ENCODE peak calls at places on chromosomes 11 and 22, in four cellular contexts. O, H, N and G are unnamed samples.

GRCh38 chr11:290621-291231 is 1.8 kb downstream of the PGGHG start:
- DNase-seq in N (peak), H (no peak), O (no peak), G (no peak)

GRCh38 chr22:39173787-39174497 is 21.5 kb upstream of the CBX7 start:
- DNase-seq in H (no peak), O (no peak), N (no peak), G (peak)

GRCh38 chr11:70298243-70298915 is 27.9 kb downstream of the PPFIA1 start:
- DNase-seq in H (no peak), N (no peak), O (no peak), G (no peak)

GRCh38 chr11:17558916-17559315 is 11.9 kb downstream of the OTOG start:
- DNase-seq in O (no peak), H (no peak), N (no peak), G (no peak)

GRCh38 chr11:63710476-63711217 is 29.3 kb downstream of the RTN3 start:
- DNase-seq in H (no peak), O (no peak), N (no peak), G (no peak)

GRCh38 chr11:115760921-115761320 is 256.7 kb upstream of the CADM1 start:
- DNase-seq in N (no peak), O (no peak), H (no peak), G (no peak)

GRCh38 chr22:21643533-21644357 is 1.6 kb downstream of the SDF2L1 start:
- DNase-seq in H (no peak), N (no peak), O (no peak), G (no peak)

GRCh38 chr11:46260161-46260560 is 17.3 kb upstream of the CREB3L1 start:
- DNase-seq in N (no peak), O (no peak), H (no peak), G (no peak)

GRCh38 chr11:68302256-68303054 is 9.9 kb upstream of the LRP5 start:
- DNase-seq in N (no peak), H (no peak), O (no peak), G (no peak)

GRCh38 chr22:19525116-19525660 is 978 bp upstream of the CLDN5 start:
- DNase-seq in O (no peak), H (no peak), N (no peak), G (no peak)

GRCh38 chr22:36796629-36797175 is 20.1 kb downstream of the PVALB start:
- DNase-seq in H (peak), N (no peak), O (no peak), G (no peak)

GRCh38 chr11:59204736-59205135 is 8.0 kb downstream of the MPEG1 start:
- DNase-seq in H (no peak), O (no peak), N (no peak), G (no peak)

GRCh38 chr11:68549789-68550484 is 89.4 kb downstream of the PPP6R3 start:
- DNase-seq in O (no peak), N (no peak), H (no peak), G (no peak)

GRCh38 chr11:70359806-70360205 is 38.5 kb upstream of the CTTN start:
- DNase-seq in O (no peak), N (no peak), H (no peak), G (no peak)

GRCh38 chr22:27867114-27867957 is 51.7 kb downstream of the PITPNB start:
- DNase-seq in O (no peak), H (no peak), N (no peak), G (no peak)

GRCh38 chr11:43987384-43988039 is 45.1 kb downstream of the C11orf96 start:
- DNase-seq in O (peak), H (no peak), N (no peak), G (no peak)

GRCh38 chr11:111836766-111837165 is 34.6 kb downstream of the ALG9 start:
- DNase-seq in N (no peak), O (no peak), H (no peak), G (no peak)

GRCh38 chr22:36022162-36022561 is 6.5 kb downstream of the RBFOX2 start:
- DNase-seq in H (no peak), N (no peak), O (no peak), G (no peak)

GRCh38 chr11:4025248-4025956 is 69.2 kb upstream of the RRM1 start:
- DNase-seq in O (no peak), H (no peak), N (no peak), G (no peak)

GRCh38 chr11:72223615-72224586 is 666 bp upstream of the INPPL1 start:
- DNase-seq in O (peak), H (peak), N (peak), G (peak)

GRCh38 chr11:28858076-28858475 is 749.9 kb downstream of the METTL15 start:
- DNase-seq in O (no peak), N (no peak), H (no peak), G (no peak)

GRCh38 chr11:72705442-72706365 is 31.5 kb upstream of the PDE2A start:
- DNase-seq in H (peak), O (no peak), N (no peak), G (no peak)

GRCh38 chr22:19168088-19168890 is 10.2 kb downstream of the SLC25A1 start:
- DNase-seq in N (no peak), O (no peak), H (peak), G (no peak)

GRCh38 chr22:41380993-41381328 is 781 bp upstream of the TEF start:
- DNase-seq in N (no peak), H (no peak), O (peak), G (no peak)

GRCh38 chr11:123654566-123655081 is at the start of gene SCN3B:
- DNase-seq in N (no peak), H (peak), O (no peak), G (no peak)

GRCh38 chr11:61472868-61473267 is 35.7 kb upstream of the LRRC10B start:
- DNase-seq in N (no peak), H (no peak), O (peak), G (no peak)

GRCh38 chr11:73830261-73830660 is 42.6 kb downstream of the MRPL48 start:
- DNase-seq in N (no peak), H (no peak), O (no peak), G (no peak)

GRCh38 chr11:111001986-111002616 is 243.4 kb upstream of the POU2AF2 start:
- DNase-seq in O (peak), H (no peak), N (no peak), G (no peak)

GRCh38 chr11:94417386-94417987 is 16.3 kb upstream of the GPR83 start:
- DNase-seq in O (peak), N (no peak), H (no peak), G (no peak)

GRCh38 chr11:10893713-10894112 is 35.9 kb upstream of the ZBED5 start:
- DNase-seq in H (no peak), O (no peak), N (no peak), G (no peak)

GRCh38 chr11:404551-405264 is 10.1 kb downstream of the SIGIRR start:
- DNase-seq in O (no peak), N (no peak), H (no peak), G (no peak)

GRCh38 chr11:2513441-2513840 is 68.6 kb downstream of the KCNQ1 start:
- DNase-seq in N (peak), H (peak), O (no peak), G (no peak)

GRCh38 chr22:49204599-49205214 is 623.0 kb downstream of the BRD1 start:
- DNase-seq in N (no peak), O (no peak), H (peak), G (no peak)

GRCh38 chr22:45459235-45459634 is 43.4 kb upstream of the FBLN1 start:
- DNase-seq in N (no peak), O (no peak), H (no peak), G (no peak)

GRCh38 chr11:134449713-134450112 is 37.7 kb upstream of the B3GAT1 start:
- DNase-seq in O (no peak), N (no peak), H (peak), G (no peak)
- TF ChIP-seq CTCF in O (no peak), N (no peak), H (peak), G (no peak)

GRCh38 chr22:29267858-29268510 is at the start of the genes EWSR1 and RHBDD3:
- DNase-seq in H (peak), O (peak), N (peak), G (peak)
- TF ChIP-seq CTCF in H (no peak), O (no peak), N (no peak), G (no peak)

GRCh38 chr11:6569706-6570105 is 33.7 kb downstream of the RRP8 start:
- DNase-seq in O (no peak), N (no peak), H (no peak), G (no peak)

GRCh38 chr11:6566704-6567370 is 36.6 kb downstream of the RRP8 start:
- DNase-seq in N (no peak), H (no peak), O (no peak), G (no peak)

GRCh38 chr11:6567371-6567745 is 36.1 kb downstream of the RRP8 start:
- DNase-seq in H (no peak), N (no peak), O (no peak), G (no peak)

GRCh38 chr11:6565988-6566703 is 37.3 kb downstream of the RRP8 start:
- DNase-seq in N (no peak), H (no peak), O (no peak), G (no peak)

GRCh38 chr11:6568191-6568918 is 35.1 kb downstream of the RRP8 start:
- DNase-seq in N (no peak), H (peak), O (no peak), G (no peak)
- TF ChIP-seq CTCF in N (no peak), H (peak), O (no peak), G (no peak)

GRCh38 chr22:23026777-23027176 is 43.5 kb upstream of the GNAZ start:
- DNase-seq in N (no peak), H (no peak), O (no peak), G (no peak)

GRCh38 chr22:23031795-23032194 is 38.5 kb upstream of the GNAZ start:
- DNase-seq in H (no peak), N (no peak), O (no peak), G (no peak)

GRCh38 chr22:23032681-23033080 is 37.6 kb upstream of the GNAZ start:
- DNase-seq in H (no peak), N (no peak), O (no peak), G (no peak)

GRCh38 chr22:23033116-23033905 is 37.0 kb upstream of the GNAZ start:
- DNase-seq in N (no peak), H (no peak), O (no peak), G (no peak)

DNA sequence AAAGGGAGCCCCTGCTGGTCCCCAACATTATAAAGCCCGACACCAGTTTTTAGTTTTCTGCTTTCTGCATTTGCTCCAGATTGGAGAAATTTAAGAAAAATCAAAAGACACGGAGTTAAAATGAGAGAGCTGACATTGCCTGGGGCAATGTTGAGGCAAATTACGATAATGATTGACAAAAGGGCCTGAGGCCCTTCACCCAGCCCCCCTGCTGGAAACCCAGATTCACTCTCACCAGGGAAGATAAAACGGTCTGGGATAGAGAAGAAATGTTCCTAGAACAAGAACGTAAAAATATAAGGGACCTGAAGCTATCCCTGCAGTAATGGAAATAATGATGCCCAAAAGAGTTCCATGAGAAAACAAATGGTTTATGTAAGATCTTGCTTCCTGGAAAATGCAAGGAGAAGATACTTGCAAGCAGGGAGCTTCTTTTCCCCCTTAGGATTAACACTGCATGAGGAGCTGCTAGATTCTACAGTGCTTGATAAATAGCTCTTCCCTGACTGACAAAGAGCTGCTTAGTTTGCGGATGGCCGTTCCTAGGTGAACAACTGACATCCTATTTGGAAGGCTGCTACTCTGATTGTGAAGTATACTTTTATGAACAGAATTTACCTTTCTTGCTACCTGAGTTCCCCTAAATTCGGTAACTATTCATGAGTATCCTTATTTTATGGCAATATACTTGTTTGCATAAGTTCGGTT is 40.6 kb upstream of the GNAZ start:
- DNase-seq in O (no peak), N (no peak), H (no peak), G (no peak)
- TF ChIP-seq CTCF in O (no peak), N (no peak), H (no peak), G (no peak)

GRCh38 chr11:77063861-77064260 is 2.9 kb upstream of the CAPN5 start:
- DNase-seq in O (no peak), H (no peak), N (no peak), G (no peak)

GRCh38 chr11:77064648-77065217 is 2.0 kb upstream of the CAPN5 start:
- DNase-seq in O (no peak), N (no peak), H (no peak), G (no peak)

GRCh38 chr11:77060234-77060633 is 6.5 kb upstream of the CAPN5 start:
- DNase-seq in N (no peak), O (no peak), H (no peak), G (no peak)

GRCh38 chr11:77063407-77063806 is 3.4 kb upstream of the CAPN5 start:
- DNase-seq in O (no peak), N (no peak), H (no peak), G (no peak)

GRCh38 chr11:77062924-77063323 is 3.8 kb upstream of the CAPN5 start:
- DNase-seq in O (no peak), H (peak), N (no peak), G (no peak)
- TF ChIP-seq CTCF in O (no peak), H (peak), N (no peak), G (no peak)

GRCh38 chr22:47600281-47600680 is 837.8 kb downstream of the TBC1D22A start:
- DNase-seq in H (no peak), N (no peak), O (no peak), G (no peak)

GRCh38 chr22:47601666-47602065 is 839.2 kb downstream of the TBC1D22A start:
- DNase-seq in O (no peak), N (no peak), H (no peak), G (no peak)

GRCh38 chr22:47598864-47599263 is 836.4 kb downstream of the TBC1D22A start:
- DNase-seq in H (no peak), O (no peak), N (no peak), G (no peak)

GRCh38 chr22:47600791-47601400 is 838.4 kb downstream of the TBC1D22A start:
- DNase-seq in N (no peak), H (no peak), O (no peak), G (no peak)

GRCh38 chr22:47599753-47600152 is 837.3 kb downstream of the TBC1D22A start:
- DNase-seq in H (no peak), N (no peak), O (no peak), G (no peak)
- TF ChIP-seq CTCF in H (no peak), N (no peak), O (no peak), G (no peak)

GRCh38 chr11:6260207-6260726 is 629 bp downstream of the CCKBR start:
- DNase-seq in O (no peak), N (no peak), H (no peak), G (no peak)

GRCh38 chr11:6263664-6264063 is 4.0 kb downstream of the CCKBR start:
- DNase-seq in O (no peak), N (no peak), H (no peak), G (no peak)

GRCh38 chr11:6258141-6258540 is 1.5 kb upstream of the CCKBR start:
- DNase-seq in O (no peak), N (no peak), H (peak), G (no peak)

GRCh38 chr11:6258571-6258998 is 1.1 kb upstream of the CCKBR start:
- DNase-seq in O (no peak), N (no peak), H (peak), G (no peak)

DNA sequence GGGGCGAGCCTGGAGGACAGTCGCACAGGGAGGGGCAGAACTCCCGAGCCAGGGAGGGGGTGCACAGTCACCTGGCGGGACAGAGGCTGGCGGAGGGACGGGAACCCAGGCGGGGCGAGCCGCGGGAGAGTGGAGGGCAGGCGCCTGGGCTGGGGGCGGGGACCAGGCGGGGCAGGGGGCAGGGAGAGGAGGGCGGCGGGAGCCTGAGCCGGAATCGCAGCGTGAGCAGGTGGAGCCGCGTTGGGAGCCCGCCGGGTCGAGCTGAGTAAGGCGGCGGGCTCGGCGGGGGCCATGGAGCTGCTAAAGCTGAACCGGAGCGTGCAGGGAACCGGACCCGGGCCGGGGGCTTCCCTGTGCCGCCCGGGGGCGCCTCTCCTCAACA is at the start of gene CCKBR:
- DNase-seq in O (no peak), H (peak), N (no peak), G (no peak)
- TF ChIP-seq CTCF in O (no peak), H (no peak), N (no peak), G (no peak)